ENCODE peak calls at places on chromosomes 4 and X, in ten cellular contexts. Z, C, Q, R, L, J, B, X, A and W are unnamed samples.

GRCh38 chr4:97142405-97142804 is 1000.9 kb downstream of the STPG2 start:
- DNase-seq in Z (no peak), C (no peak), Q (no peak), R (no peak), L (no peak), J (no peak), B (no peak), X (no peak), A (no peak), W (no peak)

GRCh38 chrX:74613350-74614192 is 853 bp downstream of the RLIM start:
- DNase-seq in Z (peak), C (no peak), Q (no peak), R (no peak), L (no peak), J (peak), B (peak), X (peak), A (no peak), W (peak)

GRCh38 chr4:185881427-185881826 is 69.4 kb upstream of the SORBS2 start:
- DNase-seq in Z (no peak), C (no peak), Q (no peak), R (no peak), L (no peak), J (no peak), B (no peak), X (peak), A (no peak), W (peak)

GRCh38 chr4:2789801-2790582 is 2.9 kb upstream of the SH3BP2 start:
- DNase-seq in Z (peak), C (no peak), Q (peak), R (no peak), L (no peak), J (no peak), B (no peak), X (no peak), A (no peak), W (no peak)

GRCh38 chrX:107678957-107679740 is 50.8 kb downstream of the PRPS1 start:
- DNase-seq in Z (peak), C (peak), Q (peak), R (peak), L (no peak), J (peak), B (no peak), X (peak), A (no peak), W (peak)

GRCh38 chr4:124423160-124423559 is 289.4 kb downstream of the ANKRD50 start:
- DNase-seq in Z (no peak), C (no peak), Q (no peak), R (no peak), L (no peak), J (peak), B (no peak), X (peak), A (no peak), W (peak)

GRCh38 chr4:14669418-14669817 is 332.9 kb upstream of the CPEB2 start:
- DNase-seq in Z (no peak), C (no peak), Q (no peak), R (no peak), L (no peak), J (no peak), B (no peak), X (no peak), A (no peak), W (no peak)

GRCh38 chrX:48083212-48083611 is 11.8 kb upstream of the ZNF630 start:
- DNase-seq in Z (peak), C (peak), Q (peak), R (peak), L (peak), J (peak), B (peak), X (peak), A (no peak), W (peak)

GRCh38 chr4:105894570-105895323 is 524 bp upstream of the NPNT start:
- DNase-seq in Z (no peak), C (no peak), Q (peak), R (no peak), L (no peak), J (no peak), B (no peak), X (no peak), A (no peak), W (peak)

GRCh38 chrX:9907645-9908387 is 59.3 kb upstream of the CLDN34 start:
- DNase-seq in Z (no peak), C (no peak), Q (no peak), R (no peak), L (no peak), J (peak), B (no peak), X (peak), A (no peak), W (peak)

GRCh38 chrX:8743126-8743732 is 11.3 kb upstream of the ANOS1 start:
- DNase-seq in Z (peak), C (peak), Q (no peak), R (peak), L (no peak), J (peak), B (peak), X (no peak), A (no peak), W (no peak)

GRCh38 chr4:101337688-101338087 is 9.6 kb downstream of the PPP3CA start:
- DNase-seq in Z (no peak), C (no peak), Q (no peak), R (no peak), L (no peak), J (peak), B (no peak), X (peak), A (no peak), W (peak)

GRCh38 chr4:125520258-125520990 is 205.7 kb downstream of the FAT4 start:
- DNase-seq in Z (no peak), C (no peak), Q (no peak), R (no peak), L (no peak), J (no peak), B (no peak), X (peak), A (no peak), W (peak)

GRCh38 chrX:71215335-71215912 is 7.6 kb upstream of the GJB1 start:
- DNase-seq in Z (no peak), C (no peak), Q (no peak), R (no peak), L (no peak), J (no peak), B (no peak), X (no peak), A (no peak), W (no peak)

GRCh38 chr4:5098176-5098575 is 46.9 kb downstream of the STK32B start:
- DNase-seq in Z (no peak), C (no peak), Q (no peak), R (no peak), L (no peak), J (no peak), B (no peak), X (no peak), A (no peak), W (no peak)

GRCh38 chrX:115504167-115504566 is 56.8 kb upstream of the PLS3 start:
- DNase-seq in Z (no peak), C (no peak), Q (no peak), R (no peak), L (no peak), J (no peak), B (no peak), X (no peak), A (no peak), W (no peak)

GRCh38 chrX:130575831-130576404 is 174.1 kb downstream of the RBMX2 start:
- DNase-seq in Z (peak), C (peak), Q (peak), R (no peak), L (peak), J (peak), B (peak), X (peak), A (peak), W (peak)

GRCh38 chrX:41542151-41542935 is 95.2 kb downstream of the NYX start:
- DNase-seq in Z (peak), C (no peak), Q (no peak), R (no peak), L (no peak), J (no peak), B (no peak), X (peak), A (no peak), W (no peak)

GRCh38 chr4:102420563-102421221 is 75.4 kb upstream of the SLC39A8 start:
- DNase-seq in Z (no peak), C (no peak), Q (no peak), R (no peak), L (no peak), J (peak), B (peak), X (peak), A (no peak), W (peak)

GRCh38 chr4:15320116-15320515 is 107.7 kb upstream of the C1QTNF7 start:
- DNase-seq in Z (no peak), C (no peak), Q (no peak), R (no peak), L (no peak), J (no peak), B (no peak), X (no peak), A (no peak), W (no peak)

GRCh38 chr4:176945314-176945713 is 152.6 kb upstream of the VEGFC start:
- DNase-seq in Z (no peak), C (no peak), Q (no peak), R (no peak), L (no peak), J (no peak), B (no peak), X (peak), A (no peak), W (no peak)

GRCh38 chrX:67408423-67409079 is 135.3 kb upstream of the AR start:
- DNase-seq in Z (no peak), C (no peak), Q (no peak), R (no peak), L (no peak), J (no peak), B (no peak), X (no peak), A (no peak), W (no peak)

GRCh38 chrX:1462596-1463251 is 10.0 kb upstream of the ASMTL start:
- DNase-seq in Z (no peak), C (peak), Q (peak), R (peak), L (no peak), J (peak), B (no peak), X (peak), A (no peak), W (peak)

GRCh38 chr4:77443941-77444340 is 161.7 kb upstream of the CXCL13 start:
- DNase-seq in Z (no peak), C (no peak), Q (no peak), R (no peak), L (no peak), J (peak), B (no peak), X (peak), A (no peak), W (peak)

GRCh38 chrX:16212436-16212835 is 45.2 kb downstream of the MAGEB17 start:
- DNase-seq in Z (peak), C (no peak), Q (no peak), R (no peak), L (no peak), J (peak), B (no peak), X (peak), A (no peak), W (peak)

GRCh38 chr4:81471361-81472248 is at the start of gene RASGEF1B:
- DNase-seq in Z (peak), C (peak), Q (peak), R (peak), L (peak), J (peak), B (peak), X (peak), A (no peak), W (peak)

GRCh38 chr4:2059034-2059725 is at the start of gene NAT8L:
- DNase-seq in Z (peak), C (peak), Q (no peak), R (no peak), L (no peak), J (no peak), B (peak), X (no peak), A (peak), W (peak)

GRCh38 chrX:129493643-129494042 is 29.6 kb downstream of the SMARCA1 start:
- DNase-seq in Z (no peak), C (no peak), Q (no peak), R (no peak), L (no peak), J (peak), B (no peak), X (peak), A (no peak), W (peak)